ENCODE peak calls at places on chromosome 3, in six cellular contexts. L, U, Z, G, S and P are unnamed samples.

GRCh38 chr3:30258426-30259392 is 347.7 kb upstream of the TGFBR2 start:
- DNase-seq in L (no peak), U (peak), Z (no peak), G (no peak), S (no peak), P (no peak)

GRCh38 chr3:189108032-189108431 is 63.7 kb upstream of the TPRG1 start:
- DNase-seq in L (no peak), U (no peak), Z (no peak), G (no peak), S (no peak), P (no peak)

GRCh38 chr3:61645148-61645547 is 83.8 kb downstream of the PTPRG start:
- DNase-seq in L (no peak), U (no peak), Z (peak), G (no peak), S (no peak), P (no peak)

GRCh38 chr3:13480340-13481318 is 523 bp downstream of the HDAC11 start:
- DNase-seq in L (peak), U (no peak), Z (no peak), G (peak), S (peak), P (no peak)

GRCh38 chr3:45701167-45701867 is 12.1 kb downstream of the SACM1L start:
- DNase-seq in L (no peak), U (no peak), Z (no peak), G (no peak), S (no peak), P (no peak)

GRCh38 chr3:106025151-106025722 is 156.4 kb upstream of the CBLB start:
- DNase-seq in L (no peak), U (peak), Z (peak), G (no peak), S (no peak), P (no peak)

GRCh38 chr3:87810427-87810826 is 248.4 kb downstream of the CGGBP1 start:
- DNase-seq in L (no peak), U (no peak), Z (no peak), G (no peak), S (no peak), P (no peak)

GRCh38 chr3:181719298-181719859 is 7.7 kb downstream of the SOX2 start:
- DNase-seq in L (no peak), U (no peak), Z (no peak), G (no peak), S (no peak), P (no peak)

GRCh38 chr3:139758654-139759291 is 81.0 kb upstream of the NMNAT3 start:
- DNase-seq in L (no peak), U (no peak), Z (no peak), G (no peak), S (no peak), P (no peak)

GRCh38 chr3:37825744-37826143 is 35.9 kb upstream of the CTDSPL start:
- DNase-seq in L (no peak), U (no peak), Z (no peak), G (no peak), S (no peak), P (no peak)

GRCh38 chr3:13135251-13135810 is 62.1 kb upstream of the IQSEC1 start:
- DNase-seq in L (no peak), U (no peak), Z (no peak), G (no peak), S (no peak), P (no peak)

GRCh38 chr3:183914856-183915255 is 30.2 kb upstream of the PARL start:
- DNase-seq in L (no peak), U (no peak), Z (no peak), G (no peak), S (no peak), P (no peak)

GRCh38 chr3:13532085-13532484 is 16.8 kb upstream of the FBLN2 start:
- DNase-seq in L (no peak), U (no peak), Z (no peak), G (no peak), S (no peak), P (no peak)